ENCODE peak calls at places on chromosomes 4 and X, in six cellular contexts. A is heart right ventricle, J is sigmoid colon, Q is PC-3, F is neural progenitor cell, Z is endothelial cell of umbilical vein. G is an unnamed sample. For H3K4me1, the result is how much of the 10 kb centered on the place peaks cover.

GRCh38 chr4:25879991-25880641 is 17.3 kb upstream of the SEL1L3 start:
- DNase-seq in J (no peak), F (no peak), Z (no peak), A (no peak), Q (no peak), G (no peak)

GRCh38 chrX:46704767-46705386 is 54.0 kb downstream of the SLC9A7 start:
- DNase-seq in A (no peak), F (no peak), Z (peak), Q (no peak), J (no peak), G (no peak)

GRCh38 chrX:68941385-68941952 is 112.6 kb downstream of the EFNB1 start:
- DNase-seq in A (no peak), F (no peak), J (peak), Z (no peak), Q (no peak), G (no peak)

GRCh38 chrX:133171962-133172708 is 46.0 kb downstream of the TFDP3 start:
- DNase-seq in F (peak), Q (peak), J (no peak), Z (peak), A (no peak), G (no peak)

GRCh38 chr4:86453044-86453501 is 93.2 kb upstream of the MAPK10 start:
- DNase-seq in F (no peak), Q (peak), J (peak), Z (no peak), A (peak), G (no peak)

GRCh38 chrX:8668797-8669196 is 63.1 kb downstream of the ANOS1 start:
- DNase-seq in F (peak), A (no peak), Q (no peak), J (no peak), Z (peak), G (no peak)

GRCh38 chr4:36235306-36235705 is 9.0 kb downstream of the ARAP2 start:
- DNase-seq in A (no peak), F (no peak), Q (peak), J (no peak), Z (no peak), G (no peak)

GRCh38 chrX:24025741-24026402 is 1.1 kb downstream of the KLHL15 start:
- DNase-seq in Q (peak), A (no peak), J (peak), F (no peak), Z (peak), G (no peak)

GRCh38 chr4:36414248-36414647 is 132.8 kb downstream of the DTHD1 start:
- DNase-seq in J (no peak), Q (peak), F (no peak), Z (no peak), A (no peak), G (no peak)

GRCh38 chrX:150990910-150991309 is 7.8 kb downstream of the HMGB3 start:
- DNase-seq in F (no peak), J (no peak), Q (no peak), Z (no peak), A (no peak), G (peak)

GRCh38 chrX:68433155-68433980 is at the start of gene OPHN1:
- DNase-seq in Z (peak), Q (peak), F (peak), A (peak), J (peak), G (peak)

GRCh38 chr4:151143162-151143561 is 43.7 kb downstream of the RPS3A start:
- DNase-seq in A (no peak), Z (no peak), F (no peak), Q (no peak), J (no peak), G (no peak)

GRCh38 chrX:17081535-17081934 is 135.1 kb downstream of the REPS2 start:
- DNase-seq in F (no peak), J (no peak), Q (no peak), A (no peak), Z (no peak), G (no peak)

GRCh38 chr4:94690851-94691254 is 66.9 kb upstream of the BMPR1B start:
- DNase-seq in Q (peak), A (no peak), F (no peak), J (no peak), Z (no peak), G (no peak)

GRCh38 chr4:48033825-48034413 is 17.3 kb downstream of the NIPAL1 start:
- DNase-seq in Q (peak), F (peak), Z (peak), J (no peak), A (no peak), G (no peak)

GRCh38 chr4:56668267-56668666 is 12.8 kb downstream of the HOPX start:
- DNase-seq in Q (peak), Z (no peak), J (no peak), A (no peak), F (peak), G (no peak)

GRCh38 chr4:76429636-76430035 is 5.4 kb upstream of the SHROOM3 start:
- DNase-seq in A (no peak), J (no peak), Z (no peak), Q (no peak), F (no peak), G (no peak)

GRCh38 chrX:30824275-30824674 is 64.8 kb downstream of the TAB3 start:
- DNase-seq in A (no peak), J (no peak), Q (no peak), Z (no peak), F (no peak), G (no peak)

GRCh38 chr4:126583509-126583908 is 1049.2 kb upstream of the INTU start:
- DNase-seq in Q (peak), Z (peak), J (no peak), F (peak), A (no peak), G (no peak)

GRCh38 chr4:6473264-6474052 is 1.0 kb upstream of the PPP2R2C start:
- DNase-seq in Z (no peak), Q (no peak), A (no peak), F (no peak), J (peak), G (no peak)
- H3K4me1 ChIP-seq in Z (under half), Q (under half), A (under half), F (under half), J (under half), G (under half)

GRCh38 chrX:44352739-44353138 is 9.3 kb upstream of the EFHC2 start:
- DNase-seq in J (no peak), A (no peak), F (no peak), Z (no peak), Q (no peak), G (no peak)
- H3K27ac ChIP-seq in J (no peak), A (no peak), F (no peak), Z (no peak), Q (no peak), G (no peak)

DNA sequence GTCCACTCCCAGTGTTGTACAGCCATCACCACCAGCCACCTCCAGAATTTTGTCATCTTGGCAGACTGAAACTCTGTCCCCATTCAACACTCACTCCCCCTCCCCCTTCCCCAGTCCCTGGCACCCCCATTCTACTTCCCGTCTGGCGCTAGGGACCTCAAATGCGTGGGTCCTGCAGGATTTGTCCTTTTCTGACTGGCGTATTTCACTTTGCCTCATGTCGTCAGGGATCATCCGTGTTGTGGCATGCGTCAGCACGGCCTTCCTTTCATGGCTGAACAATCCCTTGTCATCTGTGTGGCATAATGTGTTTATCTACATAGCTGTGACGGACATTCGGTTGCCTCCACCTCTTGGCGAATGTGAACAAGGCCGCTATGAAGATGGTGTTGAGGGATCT is 5.5 kb downstream of the TADA2B start:
- DNase-seq in Q (no peak), Z (no peak), J (no peak), A (no peak), F (no peak), G (no peak)
- H3K4me1 ChIP-seq in Q (under half), Z (under half), J (half or more), A (under half), F (under half), G (under half)

GRCh38 chr4:143390764-143391163 is 54.1 kb downstream of the GAB1 start:
- DNase-seq in Z (no peak), Q (no peak), J (no peak), F (no peak), A (no peak), G (no peak)
- H3K27ac ChIP-seq in Z (no peak), Q (no peak), J (peak), F (no peak), A (peak), G (no peak)

DNA sequence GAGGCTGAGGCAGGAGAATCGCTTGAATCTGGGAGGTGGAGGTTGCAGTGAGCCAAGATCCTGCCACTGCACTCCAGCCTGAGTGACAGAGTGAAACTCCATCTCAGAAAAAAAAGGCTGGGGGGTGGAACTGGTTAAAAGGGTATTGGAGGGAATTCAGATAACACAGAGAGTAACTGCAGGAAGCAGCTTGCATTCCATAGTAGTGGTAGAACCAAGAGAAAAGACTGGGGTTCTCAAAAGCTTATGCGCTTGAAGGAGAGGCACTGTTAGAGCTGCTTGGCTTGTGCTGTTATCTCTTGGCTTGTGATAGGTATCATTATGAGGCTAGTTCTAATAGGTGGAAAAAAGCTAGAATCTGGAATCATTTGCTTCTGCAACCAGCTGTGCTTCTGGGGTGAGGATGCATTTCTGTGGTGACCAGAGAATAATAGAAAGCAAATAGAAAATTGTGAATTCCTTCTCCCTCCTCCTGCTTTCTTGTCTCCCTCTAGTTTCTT is 91.2 kb upstream of the ELOVL6 start:
- DNase-seq in Q (no peak), J (no peak), A (no peak), F (no peak), Z (no peak), G (no peak)
- H3K4me1 ChIP-seq in Q (under half), J (under half), A (under half), F (under half), Z (under half), G (under half)

GRCh38 chr4:40749717-40750460 is at the start of gene NSUN7:
- DNase-seq in F (peak), Z (peak), Q (peak), A (peak), J (peak), G (peak)
- H3K27ac ChIP-seq in F (peak), Z (no peak), Q (no peak), A (no peak), J (peak), G (peak)

GRCh38 chr4:38859501-38859900 is 2.9 kb upstream of the TLR6 start:
- DNase-seq in J (no peak), F (no peak), Q (no peak), Z (no peak), A (no peak), G (no peak)

GRCh38 chr4:38856524-38857337 is at the start of gene TLR6:
- DNase-seq in Q (peak), A (no peak), Z (peak), J (no peak), F (peak), G (no peak)

GRCh38 chr4:38857354-38858096 is 908 bp upstream of the TLR6 start:
- DNase-seq in A (no peak), F (no peak), Z (peak), J (no peak), Q (peak), G (peak)

GRCh38 chr4:38856046-38856445 is 571 bp downstream of the TLR6 start:
- DNase-seq in F (no peak), J (no peak), Z (no peak), Q (no peak), A (no peak), G (no peak)

GRCh38 chr4:38858097-38858420 is 1.4 kb upstream of the TLR6 start:
- DNase-seq in J (no peak), A (no peak), Z (no peak), Q (no peak), F (no peak), G (no peak)
- H3K4me1 ChIP-seq in J (under half), A (under half), Z (under half), Q (under half), F (under half), G (under half)